ENCODE peak calls at places on chromosomes 7 and 10, in six cellular contexts. J is fibroblast of lung, X is suprapubic skin, G is Panc1, S is OCI-LY7, O is NB4. W is an unnamed sample.

GRCh38 chr10:8254350-8254749 is 199.9 kb downstream of the GATA3 start:
- DNase-seq in X (no peak), G (no peak), S (no peak), O (no peak), J (no peak), W (peak; percentile 48)

GRCh38 chr10:7194571-7194970 is 216.3 kb downstream of the SFMBT2 start:
- DNase-seq in S (no peak), G (no peak), O (no peak), X (no peak), J (no peak), W (no peak)

GRCh38 chr7:123961731-123962130 is 36.7 kb downstream of the SPAM1 start:
- DNase-seq in G (no peak), S (no peak), X (no peak), J (peak; percentile 14), O (no peak), W (no peak)

GRCh38 chr7:144824360-144824759 is 11.5 kb downstream of the TPK1 start:
- DNase-seq in X (no peak), J (peak; percentile 84), S (no peak), G (peak; percentile 61), O (no peak), W (no peak)

GRCh38 chr10:72127571-72127970 is 39.2 kb upstream of the SPOCK2 start:
- DNase-seq in S (no peak), X (no peak), J (no peak), G (no peak), O (no peak), W (no peak)

GRCh38 chr7:2011266-2012043 is 221.3 kb downstream of the MAD1L1 start:
- DNase-seq in O (no peak), S (no peak), G (no peak), J (no peak), X (peak; percentile 66), W (no peak)

GRCh38 chr7:107501593-107501992 is 31.7 kb downstream of the GPR22 start:
- DNase-seq in X (no peak), J (peak; percentile 15), G (peak; percentile 48), O (peak; percentile 69), S (peak; percentile 41), W (peak; percentile 63)

GRCh38 chr10:46235705-46236536 is 50.9 kb upstream of the ANTXRL start:
- DNase-seq in O (no peak), J (no peak), G (no peak), X (peak; percentile 59), S (no peak), W (no peak)

GRCh38 chr7:132611056-132611455 is 34.8 kb upstream of the PLXNA4 start:
- DNase-seq in G (no peak), J (no peak), S (no peak), O (no peak), X (no peak), W (no peak)

GRCh38 chr10:119445311-119445934 is 97.1 kb downstream of the RGS10 start:
- DNase-seq in S (peak; percentile 82), J (peak; percentile 47), O (peak; percentile 87), X (peak; percentile 94), G (peak; percentile 64), W (peak; percentile 89)

GRCh38 chr10:79266543-79267312 is 80.5 kb upstream of the PPIF start:
- DNase-seq in S (peak; percentile 45), G (no peak), X (peak; percentile 86), O (peak; percentile 98), J (peak; percentile 95), W (peak; percentile 48)

GRCh38 chr7:75642810-75643486 is 95.8 kb downstream of the HIP1 start:
- DNase-seq in O (peak; percentile 90), J (peak; percentile 67), X (no peak), S (peak; percentile 74), G (peak; percentile 67), W (peak; percentile 83)

GRCh38 chr7:64887756-64888508 is 15.1 kb upstream of the ZNF273 start:
- DNase-seq in G (no peak), O (peak; percentile 86), S (peak; percentile 42), J (no peak), X (peak; percentile 77), W (peak; percentile 75)

GRCh38 chr10:63502832-63503231 is 18.4 kb upstream of the REEP3 start:
- DNase-seq in J (no peak), O (no peak), S (no peak), X (no peak), G (no peak), W (no peak)

GRCh38 chr10:63506554-63506953 is 14.6 kb upstream of the REEP3 start:
- DNase-seq in J (no peak), G (no peak), O (no peak), X (no peak), S (no peak), W (no peak)

GRCh38 chr10:63503395-63503794 is 17.8 kb upstream of the REEP3 start:
- DNase-seq in S (no peak), G (no peak), J (no peak), O (no peak), X (no peak), W (no peak)

GRCh38 chr10:63505562-63505961 is 15.6 kb upstream of the REEP3 start:
- DNase-seq in O (no peak), G (no peak), J (no peak), X (no peak), S (no peak), W (no peak)

DNA sequence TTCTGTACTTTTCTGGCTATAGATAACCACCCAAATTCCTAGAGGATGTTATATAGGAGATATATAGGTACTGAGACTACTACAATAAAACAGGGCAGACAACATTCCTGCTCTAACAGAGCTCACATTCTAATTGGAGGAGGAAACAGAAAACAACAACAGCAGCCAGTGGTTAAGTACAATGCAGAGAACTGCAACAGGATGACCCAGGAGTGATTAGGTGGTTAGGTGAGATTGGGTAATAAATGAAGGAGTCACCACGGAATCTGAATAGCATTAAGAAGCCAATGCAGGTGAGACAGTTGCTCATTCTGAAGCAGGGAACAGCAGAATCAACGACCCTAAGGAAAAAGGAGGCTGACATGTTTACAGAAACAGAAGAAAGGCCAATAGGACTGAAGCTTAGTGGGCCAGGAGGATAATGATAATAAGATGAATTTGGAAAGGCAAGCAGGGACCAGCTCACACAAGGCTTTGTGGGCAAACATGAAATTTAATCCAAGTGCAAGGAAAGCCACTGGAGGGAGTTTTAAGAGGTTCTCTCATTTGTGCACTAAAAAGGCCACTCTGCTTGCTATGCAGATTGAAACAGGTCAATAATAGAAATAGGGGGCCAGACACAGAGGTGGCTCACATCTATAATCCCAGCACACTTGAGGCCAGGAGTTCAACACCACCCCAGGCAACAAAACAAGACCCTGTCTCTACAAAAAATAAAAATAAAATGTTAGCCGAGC is 16.9 kb upstream of the REEP3 start:
- DNase-seq in S (no peak), J (no peak), X (no peak), O (no peak), G (no peak), W (no peak)
- TF ChIP-seq CTCF in S (no peak), J (no peak), X (no peak), O (no peak), G (no peak), W (no peak)

DNA sequence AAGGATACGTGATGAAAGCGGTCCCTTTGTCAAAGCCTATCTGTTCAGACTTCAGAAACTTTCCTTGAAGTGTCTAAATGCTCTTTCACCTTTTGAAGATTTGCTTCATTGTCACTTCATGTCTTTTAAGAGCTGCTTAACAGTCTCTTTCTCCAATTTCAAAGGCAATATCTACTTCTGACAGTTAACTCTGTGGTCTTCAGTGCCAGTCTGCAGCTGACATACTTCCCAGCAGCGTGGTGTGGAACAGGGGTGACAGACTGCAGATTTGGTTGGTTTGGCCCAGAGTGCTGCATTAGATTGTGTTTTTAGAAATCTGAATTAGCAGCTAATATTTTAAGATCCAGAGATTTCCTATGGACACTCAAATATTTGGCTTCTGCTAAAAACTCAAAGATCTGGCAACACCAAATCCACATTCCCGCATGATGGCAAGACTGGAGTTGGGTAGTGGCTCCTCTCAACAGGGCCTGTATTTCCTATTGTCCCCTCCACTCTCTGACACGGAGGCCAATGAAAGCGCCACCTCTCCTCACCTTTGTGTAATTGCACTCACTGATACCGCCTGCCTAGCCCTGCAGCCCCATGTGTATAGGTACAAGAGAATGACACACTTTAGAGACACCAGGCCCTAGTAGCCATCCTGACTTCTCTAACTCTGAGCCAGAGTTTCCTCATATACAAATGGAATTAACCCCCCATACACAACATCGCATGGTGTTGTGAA is 11.5 kb downstream of the SCRN1 start:
- DNase-seq in O (peak; percentile 32), J (no peak), S (peak; percentile 24), G (no peak), X (no peak), W (peak; percentile 20)
- TF ChIP-seq CTCF in O (peak; percentile 31), J (no peak), S (peak; percentile 70), G (peak; percentile 66), X (no peak), W (no peak)

GRCh38 chr10:117454502-117454901 is 79.3 kb upstream of the PDZD8 start:
- DNase-seq in S (no peak), X (no peak), J (no peak), O (peak; percentile 73), G (no peak), W (no peak)

GRCh38 chr10:117448840-117449239 is 73.6 kb upstream of the PDZD8 start:
- DNase-seq in J (no peak), X (no peak), O (no peak), S (no peak), G (no peak), W (no peak)

GRCh38 chr10:117450940-117451339 is 75.7 kb upstream of the PDZD8 start:
- DNase-seq in G (no peak), O (no peak), S (no peak), J (no peak), X (no peak), W (no peak)

GRCh38 chr10:117445992-117446391 is 70.8 kb upstream of the PDZD8 start:
- DNase-seq in G (no peak), S (no peak), O (no peak), X (no peak), J (no peak), W (no peak)

DNA sequence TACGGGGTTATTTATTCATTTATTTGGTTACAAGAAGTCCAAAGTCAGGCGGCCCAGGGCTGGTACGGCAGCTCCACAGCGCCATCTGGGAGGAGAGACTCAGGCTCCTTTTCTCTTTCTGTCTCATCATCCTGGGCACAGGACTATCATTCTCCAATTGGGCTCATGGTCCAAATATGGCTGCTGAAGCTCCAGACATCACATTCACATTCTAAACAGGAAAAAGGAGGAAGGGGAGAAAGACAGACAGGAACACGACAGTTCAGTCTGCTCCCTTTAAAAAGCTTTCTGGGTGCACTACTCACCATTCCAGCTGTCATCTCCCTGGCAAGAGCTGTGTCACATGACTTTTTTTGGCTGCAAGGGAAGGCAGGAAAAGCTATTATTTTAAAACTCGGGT is 74.4 kb upstream of the PDZD8 start:
- DNase-seq in J (no peak), X (no peak), G (no peak), O (no peak), S (no peak), W (no peak)
- TF ChIP-seq CTCF in J (peak; percentile 4), X (no peak), G (no peak), O (peak; percentile 35), S (peak; percentile 27), W (no peak)

DNA sequence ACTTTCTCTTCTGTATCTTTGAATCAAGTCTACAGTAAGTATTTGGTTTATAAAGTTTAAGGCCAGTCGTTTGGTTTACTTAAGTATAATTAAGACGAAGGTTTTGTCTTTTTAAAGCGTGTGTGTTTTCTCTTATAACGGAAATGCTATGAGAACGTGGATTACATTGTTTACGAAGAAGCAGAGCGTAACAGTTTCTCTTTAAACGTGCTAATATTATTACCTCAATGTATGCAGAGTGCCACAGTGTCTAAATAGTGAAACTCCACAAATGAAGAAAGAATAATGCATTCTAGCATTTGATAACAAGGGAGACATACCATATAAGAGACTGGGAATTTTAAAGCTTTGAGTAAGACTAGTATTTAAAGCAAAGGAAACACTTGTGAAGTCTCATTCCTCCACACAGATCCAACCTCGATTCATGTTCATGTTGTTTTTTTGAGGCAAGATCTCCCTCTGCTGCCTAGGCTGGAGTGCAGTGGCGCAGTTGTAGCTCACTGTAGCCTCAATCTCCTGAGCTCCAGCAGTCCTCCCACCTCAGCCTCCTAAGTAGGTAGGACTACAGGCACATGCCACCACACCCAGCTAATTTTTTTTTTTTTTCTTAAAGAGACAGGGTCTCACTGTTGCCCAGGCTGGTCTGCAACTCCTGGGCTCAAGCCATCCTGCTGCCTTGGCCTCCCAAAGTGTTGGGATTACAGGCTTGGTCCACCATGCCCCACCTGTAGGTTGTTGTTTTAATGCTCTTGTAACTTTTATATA is 75.1 kb downstream of the ANKRD61 start:
- DNase-seq in J (peak; percentile 32), G (no peak), X (peak; percentile 43), S (peak; percentile 70), O (peak; percentile 76), W (peak; percentile 55)
- TF ChIP-seq CTCF in J (peak; percentile 37), G (no peak), X (no peak), S (peak; percentile 74), O (peak; percentile 44), W (no peak)

W was measured in activated CD8-positive, alpha-beta T cell treated with anti-CD3 and anti-CD28 coated beads for 36 hours.